ENCODE peak calls at places on chromosomes 16 and 17, in six cellular contexts. V is Panc1, I is upper lobe of left lung, D is uterus, G is pancreas, P is left ventricle myocardium inferior. K is an unnamed sample. For H3K27me3, the result is how much of the 10 kb centered on the place peaks cover.

GRCh38 chr17:12634789-12635414 is 30.8 kb upstream of the MYOCD start:
- DNase-seq in D (no peak), I (no peak), P (no peak), V (no peak), G (no peak), K (no peak)

GRCh38 chr17:39027037-39027436 is 59.8 kb upstream of the FBXO47 start:
- DNase-seq in D (peak), V (no peak), G (peak), P (peak), I (peak), K (no peak)

GRCh38 chr17:55264640-55265298 is at the start of gene HLF:
- DNase-seq in G (peak), P (peak), V (no peak), D (peak), I (peak), K (peak)

GRCh38 chr16:58306327-58306726 is 11.5 kb upstream of the PRSS54 start:
- DNase-seq in I (no peak), P (no peak), D (no peak), V (no peak), G (no peak), K (peak)

GRCh38 chr17:65790241-65790640 is 228.8 kb upstream of the AXIN2 start:
- DNase-seq in P (no peak), V (no peak), D (no peak), G (no peak), I (no peak), K (no peak)

GRCh38 chr17:46192484-46193245 is 564 bp downstream of the KANSL1 start:
- DNase-seq in V (no peak), I (peak), D (peak), G (peak), P (peak), K (peak)

GRCh38 chr17:57675427-57675826 is 69.7 kb downstream of the CCDC182 start:
- DNase-seq in G (no peak), V (no peak), I (no peak), P (no peak), D (no peak), K (no peak)

GRCh38 chr17:8041249-8041928 is 2.5 kb downstream of the ALOX15B start:
- DNase-seq in G (no peak), D (no peak), I (peak), P (no peak), V (peak), K (no peak)

GRCh38 chr16:23486480-23486879 is 23.8 kb downstream of the GGA2 start:
- DNase-seq in I (peak), G (no peak), D (no peak), V (no peak), P (no peak), K (no peak)

GRCh38 chr17:68955181-68955841 is at the start of gene ABCA8:
- DNase-seq in V (no peak), D (peak), G (no peak), I (peak), P (no peak), K (no peak)

GRCh38 chr16:82252582-82252981 is 82.6 kb upstream of the MPHOSPH6 start:
- DNase-seq in G (no peak), P (no peak), I (no peak), D (no peak), V (no peak), K (no peak)

GRCh38 chr17:35097776-35098175 is 21.9 kb downstream of the RAD51D start:
- DNase-seq in G (no peak), P (no peak), I (no peak), V (no peak), D (no peak), K (no peak)

GRCh38 chr17:50043290-50044148 is 12.4 kb upstream of the ITGA3 start:
- DNase-seq in I (peak), P (peak), D (peak), V (no peak), G (peak), K (no peak)

GRCh38 chr16:29900102-29900887 is at the start of gene ASPHD1:
- DNase-seq in P (peak), G (peak), I (peak), V (peak), D (peak), K (peak)

GRCh38 chr17:51046527-51047384 is 73.9 kb downstream of the SPAG9 start:
- DNase-seq in V (no peak), G (peak), I (peak), D (peak), P (peak), K (no peak)

GRCh38 chr16:82070656-82071369 is 35.8 kb downstream of the HSD17B2 start:
- DNase-seq in P (no peak), D (no peak), G (no peak), V (no peak), I (no peak), K (no peak)

GRCh38 chr17:78924481-78925151 is 571 bp downstream of the TIMP2 start:
- DNase-seq in P (no peak), G (no peak), V (no peak), I (no peak), D (no peak), K (no peak)

GRCh38 chr17:32553168-32553567 is 66.4 kb downstream of the CDK5R1 start:
- DNase-seq in V (no peak), D (no peak), I (peak), G (no peak), P (no peak), K (no peak)

GRCh38 chr16:89325861-89326471 is 108.5 kb downstream of the ZNF778 start:
- DNase-seq in I (peak), V (no peak), D (peak), P (peak), G (peak), K (no peak)

GRCh38 chr17:1229354-1229890 is 40.8 kb upstream of the BHLHA9 start:
- DNase-seq in V (no peak), P (peak), I (peak), G (no peak), D (no peak), K (no peak)

GRCh38 chr16:83433201-83433600 is 374.6 kb upstream of the HSBP1 start:
- DNase-seq in V (no peak), I (no peak), D (no peak), P (no peak), G (no peak), K (no peak)

GRCh38 chr17:80192268-80192667 is 22.4 kb downstream of the CARD14 start:
- DNase-seq in P (no peak), V (no peak), D (no peak), G (no peak), I (peak), K (no peak)

GRCh38 chr17:36980281-36980761 is 31.6 kb downstream of the AATF start:
- DNase-seq in V (no peak), P (no peak), D (no peak), G (no peak), I (no peak), K (no peak)

GRCh38 chr17:57289130-57289529 is 32.8 kb downstream of the MSI2 start:
- DNase-seq in V (no peak), P (no peak), I (no peak), G (no peak), D (no peak), K (no peak)

GRCh38 chr17:75124041-75124818 is 7.3 kb downstream of the NT5C start:
- DNase-seq in V (peak), P (peak), I (peak), D (peak), G (peak), K (peak)

GRCh38 chr17:40538019-40538935 is 27.0 kb downstream of the CCR7 start:
- DNase-seq in D (no peak), V (no peak), I (peak), G (peak), P (peak), K (no peak)

GRCh38 chr16:64180136-64180900 is 941.5 kb downstream of the CDH11 start:
- DNase-seq in D (no peak), V (no peak), G (no peak), I (no peak), P (no peak), K (no peak)

GRCh38 chr17:67867591-67867990 is 42.3 kb downstream of the BPTF start:
- DNase-seq in D (no peak), P (no peak), G (no peak), V (no peak), I (no peak), K (no peak)

GRCh38 chr17:62043602-62044001 is 21.5 kb downstream of the MED13 start:
- DNase-seq in G (no peak), D (no peak), V (no peak), P (no peak), I (no peak), K (no peak)

GRCh38 chr16:65202461-65202860 is 80.6 kb upstream of the CDH11 start:
- DNase-seq in D (no peak), G (no peak), P (no peak), V (no peak), I (no peak), K (no peak)

GRCh38 chr16:50265716-50266336 is 525 bp upstream of the ADCY7 start:
- DNase-seq in D (no peak), V (no peak), P (no peak), I (no peak), G (no peak), K (no peak)

GRCh38 chr16:86519649-86520316 is 9.5 kb downstream of the FOXF1 start:
- DNase-seq in G (peak), P (peak), I (peak), D (peak), V (no peak), K (peak)
- H3K27me3 ChIP-seq in G (under half), P (half or more), I (under half), D (under half), V (under half), K (half or more)

DNA sequence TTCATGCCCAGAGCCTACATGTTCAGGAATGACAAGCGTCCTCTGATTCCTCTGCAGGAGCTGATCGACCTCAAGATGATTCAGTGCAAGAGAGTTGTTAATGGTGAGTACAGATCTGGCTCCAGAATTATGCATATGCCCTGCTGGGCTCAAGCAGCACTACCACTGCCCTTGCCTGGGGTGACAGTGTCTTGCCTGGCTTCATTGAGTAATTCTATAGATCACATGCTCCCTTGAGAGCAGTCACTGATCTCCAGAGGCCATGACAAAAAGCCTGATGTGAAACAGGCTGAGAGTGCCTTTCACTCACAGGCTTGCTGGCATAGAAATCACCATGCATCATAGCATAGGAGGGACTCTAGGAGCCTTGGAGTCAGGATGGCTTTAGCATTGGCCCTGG is 26.4 kb downstream of the DUS2 start:
- DNase-seq in I (no peak), P (no peak), V (no peak), D (no peak), G (no peak), K (no peak)
- H3K27ac ChIP-seq in I (no peak), P (no peak), V (no peak), D (no peak), G (no peak), K (no peak)

GRCh38 chr16:71499775-71500364 is 10.7 kb upstream of the ZNF19 start:
- DNase-seq in G (peak), I (no peak), D (no peak), V (peak), P (no peak), K (peak)
- TF ChIP-seq CTCF in G (peak), I (no peak), D (peak), V (peak), P (peak), K (peak)

DNA sequence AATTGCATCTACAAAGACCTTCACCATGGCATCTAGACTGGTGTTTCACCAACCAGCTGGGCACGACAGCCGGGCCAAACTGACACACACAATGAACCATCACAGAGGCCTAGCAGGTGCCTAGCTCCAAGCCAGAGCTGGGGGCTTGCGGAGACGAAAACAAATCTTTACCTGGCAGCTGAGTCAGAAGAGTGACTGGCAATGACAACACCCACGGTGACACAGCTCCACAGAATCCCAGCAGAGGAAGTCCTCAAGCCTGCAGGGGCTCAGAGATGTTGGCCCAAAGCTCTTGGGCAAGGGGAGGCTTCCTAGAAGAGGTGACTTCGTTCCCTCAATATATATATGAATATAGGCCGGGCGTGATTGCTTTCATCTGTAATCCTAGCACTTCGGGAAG is 5.1 kb downstream of the MMP25 start:
- DNase-seq in V (no peak), P (no peak), I (peak), G (no peak), D (no peak), K (no peak)
- H3K27me3 ChIP-seq in V (under half), P (under half), I (under half), G (under half), D (under half), K (under half)

GRCh38 chr17:6528557-6528956 is 27.8 kb downstream of the PITPNM3 start:
- DNase-seq in V (no peak), P (no peak), I (no peak), D (no peak), G (no peak), K (no peak)

GRCh38 chr17:6525111-6525510 is 31.2 kb downstream of the PITPNM3 start:
- DNase-seq in P (no peak), V (no peak), D (no peak), I (no peak), G (no peak), K (no peak)

GRCh38 chr17:6525731-6526130 is 30.6 kb downstream of the PITPNM3 start:
- DNase-seq in G (no peak), V (no peak), P (no peak), I (no peak), D (no peak), K (no peak)

GRCh38 chr17:6524520-6524919 is 31.8 kb downstream of the PITPNM3 start:
- DNase-seq in V (peak), P (no peak), I (no peak), G (no peak), D (no peak), K (no peak)

GRCh38 chr17:6526362-6527152 is 29.8 kb downstream of the PITPNM3 start:
- DNase-seq in G (no peak), V (no peak), I (no peak), P (no peak), D (no peak), K (no peak)
- H3K27ac ChIP-seq in G (no peak), V (no peak), I (no peak), P (no peak), D (no peak), K (no peak)

GRCh38 chr17:76153640-76154039 is 12.6 kb upstream of the FOXJ1 start:
- DNase-seq in I (no peak), G (no peak), D (no peak), V (no peak), P (no peak), K (no peak)
- TF ChIP-seq CTCF in I (no peak), G (no peak), D (no peak), V (no peak), P (no peak), K (no peak)

GRCh38 chr17:48578616-48579560 is 738 bp upstream of the HOXB4 start:
- DNase-seq in D (no peak), G (no peak), I (no peak), V (no peak), P (no peak), K (no peak)

GRCh38 chr17:48586355-48586924 is 3.6 kb downstream of the HOXB3 start:
- DNase-seq in I (no peak), V (no peak), G (no peak), D (no peak), P (no peak), K (no peak)

GRCh38 chr17:48579738-48580543 is 1.8 kb upstream of the HOXB4 start:
- DNase-seq in P (no peak), V (no peak), I (no peak), G (no peak), D (no peak), K (no peak)

GRCh38 chr17:48583708-48584582 is 5.8 kb upstream of the HOXB4 start:
- DNase-seq in G (no peak), V (no peak), P (no peak), D (no peak), I (no peak), K (no peak)

DNA sequence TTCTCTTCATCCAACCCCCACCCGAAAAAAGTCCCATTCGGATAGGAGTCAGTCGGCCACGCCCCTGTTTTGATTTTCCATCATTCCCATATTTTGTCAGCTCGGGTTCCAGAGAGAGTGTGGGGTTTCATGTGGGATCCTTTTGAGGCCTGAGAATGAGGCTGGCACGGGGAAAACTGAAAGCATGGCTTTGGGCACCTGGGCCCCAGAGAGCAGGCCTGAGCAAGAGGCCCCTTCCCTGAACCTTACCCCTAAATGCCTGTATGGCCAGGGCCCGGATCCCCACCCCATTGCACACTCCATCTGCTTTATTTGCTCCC is 4.6 kb upstream of the HOXB4 start:
- DNase-seq in D (no peak), G (no peak), P (no peak), V (no peak), I (no peak), K (no peak)
- H3K27me3 ChIP-seq in D (half or more), G (half or more), P (half or more), V (under half), I (half or more), K (half or more)

GRCh38 chr17:44197980-44198720 is 1.5 kb downstream of the ATXN7L3 start:
- DNase-seq in D (no peak), G (no peak), I (peak), V (no peak), P (no peak), K (no peak)
- H3K27ac ChIP-seq in D (peak), G (peak), I (peak), V (peak), P (peak), K (peak)